ENCODE peak calls at places on chromosomes 16 and 17, in six cellular contexts. One of them, this sample, is unnamed.

GRCh38 chr17:45220079-45220478 is 1.6 kb upstream of the FMNL1 start:
- DNase-seq in Caco-2: no peak
- DNase-seq in H9: no peak
- DNase-seq in central memory CD4-positive, alpha-beta T cell: no peak
- DNase-seq in kidney tubule cell: no peak
- DNase-seq in fibroblast of lung: no peak
- DNase-seq in this sample: no peak

GRCh38 chr16:83928341-83929055 is 24.5 kb upstream of the OSGIN1 start:
- DNase-seq in H9: no peak
- DNase-seq in central memory CD4-positive, alpha-beta T cell: no peak
- DNase-seq in Caco-2: peak
- DNase-seq in kidney tubule cell: peak
- DNase-seq in fibroblast of lung: peak
- DNase-seq in this sample: no peak

GRCh38 chr17:17721140-17721668 is 39.9 kb downstream of the RAI1 start:
- DNase-seq in Caco-2: no peak
- DNase-seq in H9: no peak
- DNase-seq in kidney tubule cell: no peak
- DNase-seq in central memory CD4-positive, alpha-beta T cell: no peak
- DNase-seq in fibroblast of lung: no peak
- DNase-seq in this sample: no peak

GRCh38 chr17:45431531-45432404 is 902 bp downstream of the ARHGAP27 start:
- DNase-seq in kidney tubule cell: peak
- DNase-seq in H9: peak
- DNase-seq in central memory CD4-positive, alpha-beta T cell: peak
- DNase-seq in fibroblast of lung: peak
- DNase-seq in Caco-2: peak
- DNase-seq in this sample: peak

GRCh38 chr17:50579399-50579798 is 18.9 kb downstream of the CACNA1G start:
- DNase-seq in kidney tubule cell: no peak
- DNase-seq in Caco-2: no peak
- DNase-seq in fibroblast of lung: no peak
- DNase-seq in H9: no peak
- DNase-seq in central memory CD4-positive, alpha-beta T cell: no peak
- DNase-seq in this sample: no peak

GRCh38 chr17:29138991-29139682 is 41.1 kb downstream of the MYO18A start:
- DNase-seq in central memory CD4-positive, alpha-beta T cell: peak
- DNase-seq in Caco-2: no peak
- DNase-seq in fibroblast of lung: no peak
- DNase-seq in H9: no peak
- DNase-seq in kidney tubule cell: peak
- DNase-seq in this sample: peak

GRCh38 chr17:79849953-79850352 is 10.7 kb upstream of the CBX4 start:
- DNase-seq in central memory CD4-positive, alpha-beta T cell: no peak
- DNase-seq in Caco-2: peak
- DNase-seq in kidney tubule cell: no peak
- DNase-seq in fibroblast of lung: no peak
- DNase-seq in H9: no peak
- DNase-seq in this sample: no peak

GRCh38 chr17:1006054-1006453 is 9.1 kb downstream of the TIMM22 start:
- DNase-seq in central memory CD4-positive, alpha-beta T cell: no peak
- DNase-seq in Caco-2: peak
- DNase-seq in fibroblast of lung: no peak
- DNase-seq in H9: no peak
- DNase-seq in kidney tubule cell: no peak
- DNase-seq in this sample: no peak

GRCh38 chr17:50209472-50210248 is 8.2 kb upstream of the COL1A1 start:
- DNase-seq in fibroblast of lung: peak
- DNase-seq in H9: peak
- DNase-seq in kidney tubule cell: peak
- DNase-seq in central memory CD4-positive, alpha-beta T cell: no peak
- DNase-seq in Caco-2: peak
- DNase-seq in this sample: no peak

GRCh38 chr17:40671282-40671681 is 6.3 kb upstream of the KRT222 start:
- DNase-seq in fibroblast of lung: no peak
- DNase-seq in H9: no peak
- DNase-seq in kidney tubule cell: no peak
- DNase-seq in central memory CD4-positive, alpha-beta T cell: no peak
- DNase-seq in Caco-2: no peak
- DNase-seq in this sample: no peak

GRCh38 chr17:69335018-69335417 is 8.1 kb upstream of the ABCA5 start:
- DNase-seq in kidney tubule cell: peak
- DNase-seq in fibroblast of lung: peak
- DNase-seq in central memory CD4-positive, alpha-beta T cell: peak
- DNase-seq in H9: no peak
- DNase-seq in Caco-2: peak
- DNase-seq in this sample: no peak

GRCh38 chr16:1740234-1740633 is 31.1 kb downstream of the NME3 start:
- DNase-seq in H9: no peak
- DNase-seq in central memory CD4-positive, alpha-beta T cell: no peak
- DNase-seq in Caco-2: no peak
- DNase-seq in kidney tubule cell: no peak
- DNase-seq in fibroblast of lung: no peak
- DNase-seq in this sample: no peak

GRCh38 chr17:661509-661908 is 53.1 kb downstream of the VPS53 start:
- DNase-seq in Caco-2: no peak
- DNase-seq in fibroblast of lung: no peak
- DNase-seq in H9: no peak
- DNase-seq in kidney tubule cell: no peak
- DNase-seq in central memory CD4-positive, alpha-beta T cell: no peak
- DNase-seq in this sample: no peak

GRCh38 chr17:45889579-45889978 is 4.8 kb upstream of the MAPT start:
- DNase-seq in H9: peak
- DNase-seq in central memory CD4-positive, alpha-beta T cell: no peak
- DNase-seq in fibroblast of lung: no peak
- DNase-seq in kidney tubule cell: no peak
- DNase-seq in Caco-2: peak
- DNase-seq in this sample: no peak

GRCh38 chr17:36740157-36740556 is 138.8 kb downstream of the MRM1 start:
- DNase-seq in fibroblast of lung: no peak
- DNase-seq in H9: no peak
- DNase-seq in kidney tubule cell: no peak
- DNase-seq in Caco-2: no peak
- DNase-seq in central memory CD4-positive, alpha-beta T cell: no peak
- DNase-seq in this sample: no peak

GRCh38 chr17:15432807-15433547 is 34.4 kb downstream of the CDRT4 start:
- DNase-seq in fibroblast of lung: peak
- DNase-seq in kidney tubule cell: no peak
- DNase-seq in H9: no peak
- DNase-seq in central memory CD4-positive, alpha-beta T cell: no peak
- DNase-seq in Caco-2: peak
- DNase-seq in this sample: no peak

GRCh38 chr16:11105038-11105903 is 150.7 kb downstream of the SOCS1 start:
- DNase-seq in kidney tubule cell: peak
- DNase-seq in Caco-2: peak
- DNase-seq in central memory CD4-positive, alpha-beta T cell: peak
- DNase-seq in fibroblast of lung: peak
- DNase-seq in H9: no peak
- DNase-seq in this sample: no peak

GRCh38 chr17:6660101-6660500 is 8.5 kb downstream of the C17orf100 start:
- DNase-seq in fibroblast of lung: no peak
- DNase-seq in central memory CD4-positive, alpha-beta T cell: no peak
- DNase-seq in kidney tubule cell: no peak
- DNase-seq in Caco-2: no peak
- DNase-seq in H9: peak
- DNase-seq in this sample: no peak

GRCh38 chr17:2239882-2240430 is 63.6 kb downstream of the SMG6 start:
- DNase-seq in fibroblast of lung: peak
- DNase-seq in Caco-2: no peak
- DNase-seq in central memory CD4-positive, alpha-beta T cell: no peak
- DNase-seq in kidney tubule cell: peak
- DNase-seq in H9: no peak
- DNase-seq in this sample: peak

GRCh38 chr16:53457670-53458069 is 23.4 kb downstream of the RBL2 start:
- DNase-seq in central memory CD4-positive, alpha-beta T cell: peak
- DNase-seq in kidney tubule cell: peak
- DNase-seq in Caco-2: no peak
- DNase-seq in H9: no peak
- DNase-seq in fibroblast of lung: no peak
- DNase-seq in this sample: peak

GRCh38 chr17:21214777-21215541 is 998 bp upstream of the TMEM11 start:
- DNase-seq in fibroblast of lung: peak
- DNase-seq in kidney tubule cell: no peak
- DNase-seq in central memory CD4-positive, alpha-beta T cell: no peak
- DNase-seq in Caco-2: no peak
- DNase-seq in H9: peak
- DNase-seq in this sample: no peak

GRCh38 chr17:6843241-6843890 is 11.8 kb upstream of the TEKT1 start:
- DNase-seq in central memory CD4-positive, alpha-beta T cell: peak
- DNase-seq in H9: no peak
- DNase-seq in fibroblast of lung: peak
- DNase-seq in kidney tubule cell: peak
- DNase-seq in Caco-2: no peak
- DNase-seq in this sample: no peak

GRCh38 chr16:17238285-17239028 is 232.3 kb downstream of the XYLT1 start:
- DNase-seq in central memory CD4-positive, alpha-beta T cell: no peak
- DNase-seq in Caco-2: no peak
- DNase-seq in fibroblast of lung: no peak
- DNase-seq in H9: no peak
- DNase-seq in kidney tubule cell: no peak
- DNase-seq in this sample: peak

GRCh38 chr17:73474370-73474988 is 162.7 kb upstream of the CDC42EP4 start:
- DNase-seq in fibroblast of lung: peak
- DNase-seq in kidney tubule cell: peak
- DNase-seq in central memory CD4-positive, alpha-beta T cell: no peak
- DNase-seq in H9: no peak
- DNase-seq in Caco-2: peak
- DNase-seq in this sample: no peak

GRCh38 chr17:69960755-69961154 is 114.3 kb upstream of the KCNJ16 start:
- DNase-seq in Caco-2: no peak
- DNase-seq in H9: no peak
- DNase-seq in fibroblast of lung: no peak
- DNase-seq in central memory CD4-positive, alpha-beta T cell: no peak
- DNase-seq in kidney tubule cell: no peak
- DNase-seq in this sample: no peak

GRCh38 chr17:65931246-65932149 is 260.4 kb downstream of the CEP112 start:
- DNase-seq in fibroblast of lung: peak
- DNase-seq in central memory CD4-positive, alpha-beta T cell: no peak
- DNase-seq in kidney tubule cell: peak
- DNase-seq in H9: no peak
- DNase-seq in Caco-2: no peak
- DNase-seq in this sample: no peak

GRCh38 chr17:57315061-57315851 is 58.9 kb downstream of the MSI2 start:
- DNase-seq in kidney tubule cell: no peak
- DNase-seq in fibroblast of lung: no peak
- DNase-seq in Caco-2: no peak
- DNase-seq in H9: no peak
- DNase-seq in central memory CD4-positive, alpha-beta T cell: no peak
- DNase-seq in this sample: no peak

GRCh38 chr16:84279871-84280270 is 14.8 kb upstream of the WFDC1 start:
- DNase-seq in kidney tubule cell: no peak
- DNase-seq in central memory CD4-positive, alpha-beta T cell: no peak
- DNase-seq in H9: no peak
- DNase-seq in Caco-2: no peak
- DNase-seq in fibroblast of lung: no peak
- DNase-seq in this sample: no peak

GRCh38 chr16:78967948-78968347 is 632.6 kb downstream of the MAF start:
- DNase-seq in Caco-2: no peak
- DNase-seq in kidney tubule cell: no peak
- DNase-seq in H9: no peak
- DNase-seq in central memory CD4-positive, alpha-beta T cell: no peak
- DNase-seq in fibroblast of lung: no peak
- DNase-seq in this sample: no peak

GRCh38 chr16:56812884-56813283 is 52.1 kb upstream of the SLC12A3 start:
- DNase-seq in Caco-2: no peak
- DNase-seq in kidney tubule cell: peak
- DNase-seq in central memory CD4-positive, alpha-beta T cell: no peak
- DNase-seq in fibroblast of lung: peak
- DNase-seq in H9: no peak
- DNase-seq in this sample: no peak

GRCh38 chr17:34207572-34207971 is 47.5 kb upstream of the CCL2 start:
- DNase-seq in fibroblast of lung: peak
- DNase-seq in kidney tubule cell: peak
- DNase-seq in Caco-2: no peak
- DNase-seq in H9: no peak
- DNase-seq in central memory CD4-positive, alpha-beta T cell: no peak
- DNase-seq in this sample: no peak

GRCh38 chr16:85998868-85999729 is 100.1 kb downstream of the IRF8 start:
- DNase-seq in central memory CD4-positive, alpha-beta T cell: no peak
- DNase-seq in Caco-2: no peak
- DNase-seq in fibroblast of lung: no peak
- DNase-seq in kidney tubule cell: peak
- DNase-seq in H9: no peak
- DNase-seq in this sample: no peak

GRCh38 chr17:51258756-51259573 is 884 bp downstream of the MBTD1 start:
- DNase-seq in kidney tubule cell: no peak
- DNase-seq in Caco-2: peak
- DNase-seq in fibroblast of lung: peak
- DNase-seq in central memory CD4-positive, alpha-beta T cell: no peak
- DNase-seq in H9: peak
- DNase-seq in this sample: no peak

GRCh38 chr16:67155305-67156145 is 4.2 kb downstream of the TRADD start:
- DNase-seq in fibroblast of lung: peak
- DNase-seq in Caco-2: peak
- DNase-seq in H9: peak
- DNase-seq in central memory CD4-positive, alpha-beta T cell: peak
- DNase-seq in kidney tubule cell: peak
- DNase-seq in this sample: peak

This sample was measured in stimulated activated effector memory CD8-positive, alpha-beta T cell treated with anti-CD3 and anti-CD28 coated beads, Interleukin-12 subunit alpha, Interleukin-12 subunit beta, amount 100 ng/mL, for 72 hours.